ENCODE peak calls at places on chromosomes 7 and 10, in four cellular contexts. C is lower lobe of right lung, N is cardiac fibroblast, T is fibroblast of lung. L is an unnamed sample.

GRCh38 chr7:2999078-2999500 is 44.6 kb downstream of the CARD11 start:
- DNase-seq in C (no peak), N (no peak), T (no peak), L (no peak)

GRCh38 chr10:3764626-3765375 is 20.2 kb downstream of the KLF6 start:
- DNase-seq in C (no peak), N (no peak), T (no peak), L (peak)

GRCh38 chr7:155351120-155351870 is 53.6 kb downstream of the INSIG1 start:
- DNase-seq in C (peak), N (no peak), T (no peak), L (no peak)

GRCh38 chr7:135147341-135147898 is 452 bp upstream of the TMEM140 start:
- DNase-seq in C (no peak), N (peak), T (peak), L (no peak)

GRCh38 chr7:85041599-85042216 is 145.1 kb downstream of the SEMA3D start:
- DNase-seq in C (peak), N (peak), T (peak), L (no peak)

GRCh38 chr10:14306201-14306600 is 24.5 kb downstream of the FRMD4A start:
- DNase-seq in C (no peak), N (no peak), T (no peak), L (no peak)

GRCh38 chr7:100951888-100952560 is 2.7 kb downstream of the MUC3A start:
- DNase-seq in C (no peak), N (no peak), T (no peak), L (no peak)

GRCh38 chr10:3133948-3134347 is 38.6 kb downstream of the PITRM1 start:
- DNase-seq in C (no peak), N (no peak), T (no peak), L (no peak)

GRCh38 chr10:1401056-1401965 is 336.0 kb downstream of the ADARB2 start:
- DNase-seq in C (no peak), N (no peak), T (no peak), L (peak)

GRCh38 chr10:88901206-88901605 is 21.2 kb downstream of the STAMBPL1 start:
- DNase-seq in C (no peak), N (no peak), T (no peak), L (no peak)

GRCh38 chr10:12250181-12250580 is 54.2 kb downstream of the CDC123 start:
- DNase-seq in C (no peak), N (no peak), T (no peak), L (no peak)

GRCh38 chr7:135808206-135808605 is 59.6 kb upstream of the FAM180A start:
- DNase-seq in C (no peak), N (no peak), T (no peak), L (no peak)

GRCh38 chr7:155918720-155919399 is 106.6 kb upstream of the SHH start:
- DNase-seq in C (no peak), N (peak), T (peak), L (no peak)

GRCh38 chr10:98790817-98791216 is 344.1 kb upstream of the HPS1 start:
- DNase-seq in C (no peak), N (peak), T (peak), L (no peak)

GRCh38 chr10:94123253-94123995 is 129.7 kb downstream of the PLCE1 start:
- DNase-seq in C (no peak), N (peak), T (peak), L (no peak)

GRCh38 chr10:70370766-70371165 is 11.7 kb downstream of the LRRC20 start:
- DNase-seq in C (no peak), N (no peak), T (no peak), L (no peak)

GRCh38 chr10:60990663-60991062 is 46.7 kb upstream of the RHOBTB1 start:
- DNase-seq in C (no peak), N (no peak), T (no peak), L (no peak)

GRCh38 chr10:61635946-61636345 is 26.8 kb upstream of the CABCOCO1 start:
- DNase-seq in C (no peak), N (no peak), T (peak), L (no peak)

GRCh38 chr7:111083423-111083822 is 7.5 kb upstream of the LRRN3 start:
- DNase-seq in C (no peak), N (no peak), T (no peak), L (no peak)

GRCh38 chr10:32175629-32176028 is 119.4 kb upstream of the KIF5B start:
- DNase-seq in C (no peak), N (no peak), T (no peak), L (no peak)

GRCh38 chr10:30359373-30360206 is 10.5 kb upstream of the MTPAP start:
- DNase-seq in C (peak), N (peak), T (peak), L (peak)

GRCh38 chr7:135368416-135369186 is 135.0 kb downstream of the STRA8 start:
- DNase-seq in C (no peak), N (no peak), T (no peak), L (no peak)

GRCh38 chr10:121598261-121599249 is at the start of gene FGFR2:
- DNase-seq in C (peak), N (peak), T (peak), L (no peak)

GRCh38 chr7:47803846-47804245 is 144.4 kb downstream of the PKD1L1 start:
- DNase-seq in C (no peak), N (no peak), T (no peak), L (no peak)

GRCh38 chr7:105224884-105225651 is 163.7 kb downstream of the SRPK2 start:
- DNase-seq in C (no peak), N (peak), T (peak), L (no peak)

GRCh38 chr7:126973066-126973465 is 279.7 kb downstream of the GRM8 start:
- DNase-seq in C (no peak), N (no peak), T (no peak), L (no peak)

GRCh38 chr7:24701232-24701898 is 55.9 kb downstream of the GSDME start:
- DNase-seq in C (no peak), N (peak), T (peak), L (no peak)

GRCh38 chr10:17123062-17123661 is 6.4 kb downstream of the CUBN start:
- DNase-seq in C (no peak), N (peak), T (peak), L (no peak)

GRCh38 chr10:32388258-32389027 is 41.5 kb upstream of the EPC1 start:
- DNase-seq in C (no peak), N (no peak), T (no peak), L (no peak)

GRCh38 chr10:12097791-12098190 is 29.0 kb downstream of the DHTKD1 start:
- DNase-seq in C (no peak), N (no peak), T (no peak), L (no peak)

GRCh38 chr7:139033346-139034114 is 2.3 kb downstream of the ZC3HAV1L start:
- DNase-seq in C (no peak), N (no peak), T (no peak), L (no peak)

GRCh38 chr7:140734096-140734495 is 37.6 kb downstream of the NDUFB2 start:
- DNase-seq in C (no peak), N (no peak), T (no peak), L (no peak)

GRCh38 chr10:71346731-71347130 is 27.7 kb downstream of the SLC29A3 start:
- DNase-seq in C (no peak), N (no peak), T (no peak), L (no peak)

GRCh38 chr10:114618722-114619121 is 39.4 kb downstream of the ABLIM1 start:
- DNase-seq in C (no peak), N (no peak), T (no peak), L (no peak)

GRCh38 chr7:69808401-69808800 is 210.1 kb downstream of the AUTS2 start:
- DNase-seq in C (no peak), N (no peak), T (no peak), L (no peak)

GRCh38 chr7:983182-984071 is 446 bp downstream of the CYP2W1 start:
- DNase-seq in C (no peak), N (no peak), T (no peak), L (no peak)
- TF ChIP-seq CTCF in C (no peak), N (no peak), T (no peak), L (no peak)

DNA sequence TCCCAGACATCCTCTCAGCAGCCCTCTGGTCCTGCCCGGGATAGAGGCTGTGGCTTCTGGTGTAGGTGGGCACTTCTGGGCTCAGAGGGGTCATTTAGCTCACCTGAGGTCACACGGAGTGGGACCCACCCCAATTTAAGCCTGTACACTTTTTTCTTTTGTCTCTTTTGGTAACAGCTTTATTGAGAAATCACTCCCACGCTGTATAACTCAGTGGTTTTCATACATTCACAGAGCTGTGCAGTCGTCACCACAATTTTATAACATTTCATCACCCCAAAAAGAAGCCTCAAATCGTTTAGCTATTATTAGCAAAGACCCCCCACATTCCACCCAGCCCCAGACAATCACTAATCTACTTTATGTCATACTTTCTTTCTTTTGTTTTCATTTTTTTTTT is 62.3 kb downstream of the LHPP start:
- DNase-seq in C (no peak), N (no peak), T (no peak), L (no peak)
- H3K4me3 ChIP-seq in C (peak), N (no peak), T (no peak), L (no peak)

GRCh38 chr10:132255489-132256344 is 52.0 kb downstream of the STK32C start:
- DNase-seq in C (no peak), N (no peak), T (no peak), L (no peak)
- TF ChIP-seq CTCF in C (no peak), N (no peak), T (no peak), L (no peak)

GRCh38 chr10:50992356-50992866 is 81.9 kb upstream of the PRKG1 start:
- DNase-seq in C (no peak), N (peak), T (peak), L (no peak)
- H3K4me3 ChIP-seq in C (peak), N (peak), T (peak), L (no peak)

GRCh38 chr10:34303022-34303421 is 512.1 kb downstream of the PARD3 start:
- DNase-seq in C (no peak), N (no peak), T (no peak), L (no peak)

GRCh38 chr10:34310234-34310633 is 504.9 kb downstream of the PARD3 start:
- DNase-seq in C (no peak), N (no peak), T (no peak), L (no peak)

GRCh38 chr10:34305189-34305588 is 509.9 kb downstream of the PARD3 start:
- DNase-seq in C (peak), N (no peak), T (no peak), L (no peak)
- TF ChIP-seq CTCF in C (peak), N (no peak), T (no peak), L (no peak)

GRCh38 chr7:28685291-28685659 is 272.9 kb downstream of the TRIL start:
- DNase-seq in C (peak), N (no peak), T (no peak), L (no peak)
- H3K4me3 ChIP-seq in C (peak), N (no peak), T (no peak), L (no peak)

GRCh38 chr7:133885213-133885612 is 241.9 kb upstream of the LRGUK start:
- DNase-seq in C (no peak), N (no peak), T (no peak), L (no peak)
- TF ChIP-seq CTCF in C (no peak), N (no peak), T (no peak), L (no peak)

DNA sequence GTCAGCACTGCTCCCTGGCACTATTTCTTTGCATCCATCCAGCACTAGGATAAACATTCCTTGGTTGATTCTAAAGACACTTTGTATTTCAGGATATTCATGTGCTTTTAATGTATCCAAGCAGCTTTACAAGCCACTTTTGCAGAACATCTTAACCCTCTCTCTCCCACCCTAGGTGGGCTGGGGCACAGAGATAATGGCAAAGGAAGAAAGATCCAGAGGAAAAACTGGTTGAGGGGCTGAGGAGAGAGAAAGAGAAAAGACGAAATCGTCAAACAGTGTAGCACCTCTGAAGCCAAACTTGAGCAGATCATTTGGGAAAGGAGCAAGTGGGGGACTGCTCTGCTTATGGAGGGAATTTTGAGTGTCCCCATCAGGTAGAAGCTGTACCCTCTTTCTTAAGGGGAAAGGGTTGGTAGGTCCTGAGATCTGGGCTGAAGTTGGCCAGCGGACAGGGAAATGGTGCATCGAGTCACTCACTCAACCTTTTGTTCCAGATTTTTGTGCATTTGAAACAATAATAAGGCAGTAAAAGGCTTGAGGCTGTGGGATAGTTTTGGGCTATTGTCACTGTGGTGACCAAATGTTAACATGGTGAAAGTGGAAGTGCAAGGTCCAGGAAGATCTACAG is 4.2 kb upstream of the HOXA13 start:
- DNase-seq in C (no peak), N (no peak), T (no peak), L (no peak)
- H3K4me3 ChIP-seq in C (no peak), N (no peak), T (no peak), L (no peak)

GRCh38 chr10:104767745-104768144 is 126.7 kb downstream of the SORCS3 start:
- DNase-seq in C (no peak), N (no peak), T (no peak), L (no peak)
- TF ChIP-seq CTCF in C (no peak), N (no peak), T (no peak), L (no peak)

GRCh38 chr7:27936244-27937102 is 196.5 kb downstream of the TAX1BP1 start:
- DNase-seq in C (no peak), N (no peak), T (no peak), L (no peak)

GRCh38 chr7:27943261-27943660 is 203.3 kb downstream of the TAX1BP1 start:
- DNase-seq in C (no peak), N (no peak), T (no peak), L (no peak)

GRCh38 chr7:27942711-27943110 is 202.7 kb downstream of the TAX1BP1 start:
- DNase-seq in C (no peak), N (no peak), T (no peak), L (no peak)

GRCh38 chr7:27940341-27940740 is 200.4 kb downstream of the TAX1BP1 start:
- DNase-seq in C (no peak), N (no peak), T (no peak), L (no peak)

GRCh38 chr7:27939893-27940292 is 199.9 kb downstream of the TAX1BP1 start:
- DNase-seq in C (no peak), N (no peak), T (no peak), L (no peak)
- H3K4me3 ChIP-seq in C (no peak), N (no peak), T (no peak), L (no peak)